ENCODE peak calls at places on chromosomes 6 and 20, in five cellular contexts. E is A549, N is sigmoid colon, K is tibial nerve, W is transverse colon. G is an unnamed sample.

GRCh38 chr6:133613231-133613630 is 275.7 kb upstream of the TCF21 start:
- DNase-seq in N (no peak), W (no peak), E (no peak), K (no peak), G (no peak)

GRCh38 chr6:151904631-151905030 is 97.1 kb downstream of the ESR1 start:
- DNase-seq in W (no peak), K (no peak), N (no peak), E (no peak), G (no peak)

GRCh38 chr6:44169154-44169553 is 10.5 kb downstream of the CAPN11 start:
- DNase-seq in K (no peak), W (peak), E (no peak), N (no peak), G (no peak)

GRCh38 chr6:160960839-160961238 is 30.7 kb upstream of the MAP3K4 start:
- DNase-seq in W (no peak), N (no peak), E (no peak), K (no peak), G (no peak)

GRCh38 chr6:9623985-9624384 is 790.9 kb downstream of the TFAP2A start:
- DNase-seq in W (no peak), E (no peak), N (no peak), K (no peak), G (no peak)

GRCh38 chr20:62638680-62639406 is 3.5 kb upstream of the SLCO4A1 start:
- DNase-seq in E (no peak), K (no peak), W (no peak), N (no peak), G (no peak)

GRCh38 chr6:131787955-131788712 is 19.7 kb upstream of the ENPP1 start:
- DNase-seq in W (no peak), N (no peak), E (no peak), K (no peak), G (no peak)

GRCh38 chr6:7813193-7813592 is 87.3 kb downstream of the BMP6 start:
- DNase-seq in N (no peak), K (no peak), E (no peak), W (no peak), G (no peak)

GRCh38 chr6:1745814-1746213 is 136.1 kb downstream of the FOXC1 start:
- DNase-seq in W (no peak), N (no peak), E (no peak), K (no peak), G (no peak)

GRCh38 chr6:21935561-21936028 is 342.0 kb downstream of the SOX4 start:
- DNase-seq in K (no peak), E (no peak), W (peak), N (no peak), G (no peak)

GRCh38 chr6:37481793-37482192 is 17.9 kb downstream of the CCDC167 start:
- DNase-seq in K (no peak), E (no peak), N (no peak), W (no peak), G (no peak)

GRCh38 chr6:134891633-134892032 is 58.3 kb downstream of the ALDH8A1 start:
- DNase-seq in W (no peak), K (no peak), N (no peak), E (no peak), G (no peak)

GRCh38 chr6:12449447-12449846 is 159.3 kb downstream of the EDN1 start:
- DNase-seq in E (no peak), N (no peak), W (no peak), K (no peak), G (no peak)

GRCh38 chr20:23148721-23149570 is 62.8 kb upstream of the CD93 start:
- DNase-seq in E (no peak), N (peak), W (peak), K (no peak), G (no peak)

GRCh38 chr6:113328886-113329381 is 528.2 kb upstream of the MARCKS start:
- DNase-seq in W (no peak), E (no peak), N (no peak), K (no peak), G (no peak)

GRCh38 chr20:37237656-37238055 is 24.0 kb downstream of the GHRH start:
- DNase-seq in N (no peak), K (no peak), E (no peak), W (no peak), G (no peak)

GRCh38 chr6:139474145-139475108 is 100.0 kb upstream of the CITED2 start:
- DNase-seq in N (peak), K (peak), W (peak), E (no peak), G (no peak)

GRCh38 chr20:364905-365794 is 15.4 kb upstream of the TRIB3 start:
- DNase-seq in W (no peak), N (no peak), E (no peak), K (no peak), G (no peak)

GRCh38 chr6:33428891-33429744 is 9.3 kb downstream of the SYNGAP1 start:
- DNase-seq in E (no peak), W (no peak), K (no peak), N (no peak), G (no peak)
- H3K27ac ChIP-seq in E (no peak), W (peak), K (peak), N (peak), G (peak)

GRCh38 chr6:149544646-149545257 is 1.1 kb downstream of the PPIL4 start:
- DNase-seq in W (no peak), N (no peak), E (no peak), K (no peak), G (no peak)

GRCh38 chr6:149541139-149541538 is 4.7 kb downstream of the PPIL4 start:
- DNase-seq in W (no peak), N (no peak), K (no peak), E (no peak), G (no peak)

GRCh38 chr6:149545258-149545753 is 537 bp downstream of the PPIL4 start:
- DNase-seq in N (peak), K (peak), E (no peak), W (peak), G (peak)

DNA sequence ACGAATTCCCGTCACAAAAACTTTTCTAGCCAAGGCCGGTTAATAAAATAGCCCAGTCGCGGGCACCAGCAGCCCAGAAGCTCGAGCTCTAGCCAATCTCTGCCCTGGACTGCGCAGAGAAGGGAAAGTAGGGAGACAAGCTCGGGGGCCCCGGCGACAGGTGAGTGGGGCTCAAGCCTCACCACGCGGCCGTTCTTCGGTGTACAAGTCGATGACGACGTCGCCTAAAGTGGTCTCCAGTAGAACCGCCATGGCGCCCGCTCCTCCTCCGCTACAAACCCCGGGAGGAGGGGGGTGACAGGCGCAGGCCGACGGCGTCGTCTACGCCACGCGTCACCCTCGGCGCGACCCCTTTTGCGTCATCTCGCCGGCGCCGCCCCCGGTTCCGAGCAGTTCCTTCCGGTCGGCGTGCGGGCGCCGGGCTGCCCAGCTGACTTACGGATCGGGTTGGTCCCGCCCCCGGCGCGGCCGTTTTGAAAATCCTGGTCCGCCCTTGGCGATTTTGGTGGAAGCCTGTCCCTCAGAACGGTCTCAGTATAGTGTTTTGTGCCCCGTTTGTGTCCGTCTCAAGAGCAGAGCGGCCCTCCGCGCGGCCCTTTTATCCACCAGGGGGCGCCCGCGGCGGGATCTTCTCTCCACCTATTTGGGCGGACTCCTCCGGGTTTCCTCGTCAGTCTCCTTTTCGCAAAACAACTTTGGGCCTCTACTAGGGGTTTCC is at the start of gene PPIL4:
- DNase-seq in N (peak), E (peak), K (peak), W (peak), G (peak)
- TF ChIP-seq EP300 in N (peak), E (no peak), K (peak), W (peak), G (peak)

DNA sequence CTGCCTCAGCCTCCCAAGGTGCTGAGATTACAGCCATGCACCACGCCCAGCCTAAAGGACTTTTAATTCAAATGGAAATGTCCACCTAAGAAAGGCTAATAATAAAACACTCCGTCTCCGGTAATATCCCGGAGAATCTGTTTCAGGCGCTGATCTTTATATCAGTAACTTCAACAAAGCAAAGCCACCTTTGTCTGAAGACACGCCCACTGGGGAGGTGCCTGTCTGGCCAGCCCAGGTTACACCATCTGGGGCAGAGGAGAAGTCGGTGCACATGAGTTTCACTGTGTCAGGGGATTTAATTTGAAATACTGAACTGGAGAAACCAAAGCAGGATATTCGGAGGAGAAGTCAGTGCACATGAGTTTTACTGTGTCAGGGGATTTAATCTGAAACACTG is 9.4 kb downstream of the SERPINB6 start:
- DNase-seq in K (no peak), W (peak), N (no peak), E (no peak), G (no peak)
- TF ChIP-seq CTCF in K (no peak), W (no peak), N (no peak), E (no peak), G (no peak)

DNA sequence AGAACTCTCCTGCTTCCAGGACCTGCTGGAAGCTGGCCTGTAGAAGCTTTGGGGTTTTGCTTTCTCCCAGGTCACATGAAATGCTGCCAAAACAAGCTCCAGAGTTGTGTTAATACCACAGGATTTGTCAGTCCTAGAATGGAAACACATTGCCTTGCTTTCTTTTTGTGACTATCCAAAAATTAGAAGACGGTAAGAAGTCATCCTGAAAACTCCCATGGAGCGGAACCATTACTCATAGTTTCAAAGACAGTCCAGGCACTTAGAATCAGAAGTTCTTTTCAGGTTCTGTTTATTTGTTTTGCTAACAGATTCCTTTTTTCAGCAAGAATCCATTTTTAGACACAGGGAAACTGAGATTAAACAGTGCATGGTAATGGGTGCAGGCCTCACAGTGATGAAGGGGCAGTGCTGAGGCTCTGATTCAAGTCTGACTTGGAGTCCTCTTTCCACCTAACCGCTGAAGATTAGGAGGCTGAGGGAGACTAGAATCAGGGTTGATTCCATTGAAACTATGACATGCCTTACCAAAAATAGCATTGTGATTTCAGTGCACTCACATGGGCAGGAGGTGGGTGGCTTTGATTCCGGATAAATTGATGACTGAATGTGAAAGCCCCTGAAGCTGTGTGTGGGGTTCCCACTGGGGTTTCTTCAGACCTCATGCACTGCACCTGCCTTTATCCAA is 72.2 kb upstream of the NAA20 start:
- DNase-seq in E (no peak), N (no peak), W (no peak), K (no peak), G (no peak)
- H3K27ac ChIP-seq in E (no peak), N (no peak), W (peak), K (peak), G (no peak)

DNA sequence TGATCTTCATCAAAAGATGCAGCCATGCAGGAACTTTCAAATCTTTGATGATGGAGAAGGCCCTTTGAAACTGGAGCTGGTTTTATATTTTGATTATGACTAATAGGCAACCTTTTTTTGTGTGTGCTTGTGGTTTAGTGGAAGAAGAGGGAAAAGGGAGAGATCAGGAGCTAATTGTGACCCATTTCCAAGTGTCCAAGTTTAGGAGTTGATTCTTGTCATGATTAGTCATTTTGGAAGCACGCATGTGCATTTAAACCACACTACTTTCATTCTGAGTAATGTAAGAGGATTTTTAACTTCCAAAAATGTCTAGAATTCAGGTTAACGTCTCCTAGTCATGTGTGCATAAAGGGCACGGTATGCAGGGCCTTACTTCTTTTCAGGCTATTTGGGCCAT is 3.5 kb downstream of the FOXO3 start:
- DNase-seq in E (no peak), N (no peak), W (no peak), K (no peak), G (no peak)
- TF ChIP-seq EP300 in E (no peak), N (no peak), W (no peak), K (no peak), G (no peak)

G was measured in ovary.